ENCODE peak calls at places on chromosomes 1 and 21, in ten cellular contexts. B is ACHN; E is activated CD8-positive, alpha-beta T cell treated with anti-CD3 and anti-CD28 coated beads, Interleukin-2, amount 10 ng/mL, durations not matched to agents 7 days and 5 days; V is stimulated activated CD8-positive, alpha-beta memory T cell treated with anti-CD3 and anti-CD28 coated beads, Interleukin-7, amount 100 ng/mL, for 1 hour; F is brain microvascular endothelial cell; K is iPS-NIHi11; X is NCI-H1694 treated with DMSO at 0.1 percent for 48 hours; Y is HS-5; L is tibial artery; S is psoas muscle. M is an unnamed sample.

GRCh38 chr1:166700696-166701095 is 138.6 kb upstream of the POGK start:
- DNase-seq in B (no peak), E (no peak), V (no peak), F (no peak), K (no peak), X (no peak), Y (no peak), L (no peak), S (no peak), M (no peak)

GRCh38 chr1:203268901-203269653 is 36.2 kb upstream of the BTG2 start:
- DNase-seq in B (peak), E (peak), V (no peak), F (peak), K (peak), X (peak), Y (peak), L (no peak), S (no peak), M (peak)

GRCh38 chr1:20634594-20635084 is 1.4 kb downstream of the PINK1 start:
- DNase-seq in B (no peak), E (peak), V (no peak), F (no peak), K (peak), X (no peak), Y (no peak), L (no peak), S (peak), M (peak)

GRCh38 chr1:89552481-89553194 is 28.0 kb downstream of the LRRC8B start:
- DNase-seq in B (peak), E (no peak), V (no peak), F (no peak), K (no peak), X (no peak), Y (no peak), L (peak), S (no peak), M (peak)

GRCh38 chr1:116910379-116911165 is 856 bp downstream of the PTGFRN start:
- DNase-seq in B (peak), E (peak), V (peak), F (no peak), K (peak), X (no peak), Y (no peak), L (peak), S (peak), M (peak)

GRCh38 chr21:28337319-28337718 is 655.4 kb downstream of the LTN1 start:
- DNase-seq in B (peak), E (no peak), V (no peak), F (no peak), K (no peak), X (no peak), Y (peak), L (no peak), S (no peak), M (peak)

GRCh38 chr1:51331206-51332100 is 1.1 kb upstream of the TTC39A start:
- DNase-seq in B (peak), E (no peak), V (no peak), F (peak), K (peak), X (peak), Y (no peak), L (no peak), S (no peak), M (peak)

GRCh38 chr1:26827663-26828062 is 1.2 kb downstream of the ZDHHC18 start:
- DNase-seq in B (no peak), E (no peak), V (no peak), F (no peak), K (peak), X (no peak), Y (no peak), L (no peak), S (no peak), M (no peak)

GRCh38 chr1:228944991-228945390 is 209.7 kb downstream of the RHOU start:
- DNase-seq in B (no peak), E (no peak), V (no peak), F (peak), K (no peak), X (no peak), Y (no peak), L (no peak), S (no peak), M (no peak)

GRCh38 chr1:226233293-226233692 is 9.8 kb downstream of the MIXL1 start:
- DNase-seq in B (no peak), E (no peak), V (no peak), F (no peak), K (no peak), X (no peak), Y (no peak), L (no peak), S (no peak), M (no peak)